ENCODE peak calls at places on chromosomes 6 and 20, in six cellular contexts. O is cardiac fibroblast, D is OCI-LY7, W is right lobe of liver, G is PC-3, Y is fibroblast of lung. J is an unnamed sample.

GRCh38 chr20:37256286-37256685 is 5.3 kb downstream of the GHRH start:
- DNase-seq in O (no peak), D (no peak), W (no peak), G (no peak), Y (no peak), J (no peak)

GRCh38 chr20:61487346-61488022 is 235.4 kb downstream of the CDH4 start:
- DNase-seq in O (no peak), D (no peak), W (no peak), G (no peak), Y (peak), J (no peak)

GRCh38 chr20:62453186-62453808 is 22.5 kb downstream of the GATA5 start:
- DNase-seq in O (no peak), D (no peak), W (no peak), G (no peak), Y (no peak), J (no peak)

GRCh38 chr20:64232794-64233193 is 22.8 kb upstream of the PCMTD2 start:
- DNase-seq in O (no peak), D (no peak), W (no peak), G (peak), Y (no peak), J (no peak)

GRCh38 chr6:56808871-56809359 is 146.0 kb upstream of the BEND6 start:
- DNase-seq in O (no peak), D (no peak), W (no peak), G (peak), Y (no peak), J (peak)

GRCh38 chr20:4894409-4894808 is 106.9 kb downstream of the SLC23A2 start:
- DNase-seq in O (no peak), D (no peak), W (no peak), G (no peak), Y (no peak), J (no peak)

GRCh38 chr6:93829009-93829408 is 409.6 kb upstream of the EPHA7 start:
- DNase-seq in O (no peak), D (no peak), W (no peak), G (no peak), Y (no peak), J (no peak)

GRCh38 chr6:157116420-157116819 is 206.9 kb downstream of the TMEM242 start:
- DNase-seq in O (no peak), D (no peak), W (no peak), G (no peak), Y (no peak), J (no peak)

GRCh38 chr6:45791181-45791580 is 224.5 kb downstream of the CLIC5 start:
- DNase-seq in O (peak), D (no peak), W (no peak), G (no peak), Y (peak), J (no peak)

GRCh38 chr6:15429146-15430110 is 183.6 kb downstream of the JARID2 start:
- DNase-seq in O (peak), D (no peak), W (no peak), G (no peak), Y (peak), J (no peak)

GRCh38 chr6:126167726-126168125 is 172.2 kb upstream of the CENPW start:
- DNase-seq in O (no peak), D (no peak), W (no peak), G (no peak), Y (peak), J (no peak)

GRCh38 chr20:63191400-63191799 is 24.5 kb downstream of the YTHDF1 start:
- DNase-seq in O (no peak), D (no peak), W (no peak), G (peak), Y (no peak), J (peak)

GRCh38 chr6:110039996-110040383 is 61.9 kb downstream of the GPR6 start:
- DNase-seq in O (peak), D (peak), W (no peak), G (peak), Y (peak), J (peak)

GRCh38 chr6:106421491-106421890 is 61.0 kb downstream of the CRYBG1 start:
- DNase-seq in O (peak), D (no peak), W (no peak), G (peak), Y (no peak), J (no peak)

GRCh38 chr20:3733119-3733995 is 872 bp downstream of the HSPA12B start:
- DNase-seq in O (no peak), D (no peak), W (no peak), G (no peak), Y (no peak), J (no peak)

GRCh38 chr6:34152042-34152524 is 6.2 kb upstream of the GRM4 start:
- DNase-seq in O (no peak), D (no peak), W (no peak), G (no peak), Y (no peak), J (no peak)

GRCh38 chr6:34152806-34153565 is 7.1 kb upstream of the GRM4 start:
- DNase-seq in O (no peak), D (no peak), W (no peak), G (no peak), Y (no peak), J (no peak)

GRCh38 chr6:34155471-34156300 is 9.8 kb upstream of the GRM4 start:
- DNase-seq in O (no peak), D (no peak), W (no peak), G (no peak), Y (no peak), J (no peak)

GRCh38 chr6:34157236-34157830 is 11.4 kb upstream of the GRM4 start:
- DNase-seq in O (no peak), D (no peak), W (no peak), G (no peak), Y (no peak), J (no peak)

DNA sequence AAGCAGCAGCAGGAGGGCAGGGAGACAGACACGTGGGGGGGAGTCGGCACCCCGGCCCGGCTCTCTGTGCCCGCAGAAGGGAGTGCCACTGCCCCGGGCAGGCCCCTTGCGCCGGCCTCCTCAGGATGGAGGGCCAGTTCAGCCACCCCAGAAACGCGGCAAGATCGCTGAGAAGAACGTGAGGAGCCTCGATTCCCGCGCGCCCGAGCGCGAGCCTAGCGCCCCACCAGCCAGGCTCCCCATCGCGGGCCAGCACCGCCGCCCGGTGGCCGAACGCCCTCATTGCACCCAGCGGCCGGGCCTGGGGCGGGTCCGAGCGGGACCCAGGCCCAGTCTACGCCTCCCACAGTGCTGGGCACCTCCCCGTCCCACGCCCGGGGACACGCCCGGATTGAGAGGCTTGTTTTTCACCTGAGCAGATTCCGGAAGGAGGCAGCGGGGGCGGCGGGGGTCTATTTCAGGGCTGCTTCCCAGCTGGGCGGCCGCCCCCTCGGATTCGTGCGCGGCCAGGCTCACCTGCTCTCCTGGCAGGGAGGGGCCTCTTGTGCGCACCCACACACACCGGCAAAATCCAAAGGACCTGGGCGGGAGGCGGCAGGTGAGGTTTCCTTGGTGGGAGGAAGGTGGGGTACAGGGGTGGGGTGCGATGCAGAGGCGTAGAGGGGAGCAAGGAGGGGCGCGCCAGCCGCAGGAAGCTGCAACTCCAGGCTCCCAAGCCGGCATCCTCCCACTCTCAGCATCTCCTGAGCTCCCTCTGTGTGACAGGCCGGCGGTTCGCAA is 9.0 kb upstream of the GRM4 start:
- DNase-seq in O (peak), D (peak), W (no peak), G (peak), Y (peak), J (peak)
- TF ChIP-seq CTCF in O (peak), D (peak), W (peak), G (peak), Y (peak), J (peak)

GRCh38 chr6:4624726-4625125 is 151.5 kb upstream of the CDYL start:
- DNase-seq in O (no peak), D (no peak), W (no peak), G (no peak), Y (no peak), J (no peak)

GRCh38 chr6:4620284-4621228 is 155.6 kb upstream of the CDYL start:
- DNase-seq in O (no peak), D (no peak), W (no peak), G (peak), Y (no peak), J (no peak)

GRCh38 chr6:4625557-4625956 is 150.6 kb upstream of the CDYL start:
- DNase-seq in O (no peak), D (no peak), W (no peak), G (no peak), Y (no peak), J (no peak)
- TF ChIP-seq CTCF in O (no peak), D (no peak), W (no peak), G (no peak), Y (no peak), J (no peak)

GRCh38 chr6:160261991-160262718 is 3.5 kb upstream of the SLC22A2 start:
- DNase-seq in O (peak), D (no peak), W (no peak), G (no peak), Y (no peak), J (no peak)
- TF ChIP-seq CTCF in O (peak), D (no peak), W (no peak), G (no peak), Y (no peak), J (no peak)

GRCh38 chr20:16434087-16434664 is 139.1 kb downstream of the KIF16B start:
- DNase-seq in O (peak), D (peak), W (no peak), G (peak), Y (peak), J (peak)
- TF ChIP-seq CTCF in O (peak), D (peak), W (peak), G (peak), Y (peak), J (peak)

DNA sequence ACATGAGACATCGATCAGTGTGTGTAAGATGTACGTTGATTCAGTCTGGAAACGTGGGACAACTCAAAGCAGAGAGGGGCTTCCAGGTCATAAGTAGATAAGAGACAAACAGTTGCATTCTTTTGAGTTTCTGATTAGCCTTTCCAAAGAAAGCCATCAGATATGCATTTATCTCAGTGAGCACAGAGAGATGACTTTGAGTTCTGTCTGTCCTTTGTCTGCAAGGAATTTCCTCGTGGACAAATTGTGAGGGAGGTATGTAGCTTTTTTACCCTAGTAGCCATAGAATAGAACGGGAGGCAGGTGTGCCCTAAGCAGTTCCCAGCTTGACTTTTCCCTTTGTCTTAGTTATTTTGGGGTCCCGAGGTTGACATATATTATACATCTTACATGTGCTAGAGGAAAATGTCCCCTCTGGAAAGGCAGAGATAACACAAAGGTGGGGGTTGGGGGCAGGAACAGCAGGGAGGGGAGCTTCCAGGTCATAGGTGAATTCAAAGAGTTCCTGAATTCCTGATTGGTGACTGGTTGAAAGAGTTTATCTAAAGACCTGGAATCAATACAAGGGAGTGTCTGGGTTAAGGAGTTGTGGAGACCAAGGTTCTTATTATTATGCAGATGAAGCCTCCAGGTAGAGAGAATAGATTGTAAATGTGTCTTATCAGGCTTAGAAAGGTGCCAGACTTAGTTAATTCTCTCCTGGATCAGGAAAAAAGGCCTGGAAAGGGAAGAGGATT is 237.0 kb downstream of the NFATC2 start:
- DNase-seq in O (no peak), D (no peak), W (no peak), G (no peak), Y (no peak), J (no peak)
- TF ChIP-seq CTCF in O (no peak), D (no peak), W (no peak), G (no peak), Y (no peak), J (no peak)

GRCh38 chr6:97626586-97627441 is 343.8 kb upstream of the MMS22L start:
- DNase-seq in O (no peak), D (peak), W (no peak), G (no peak), Y (peak), J (no peak)
- TF ChIP-seq CTCF in O (no peak), D (no peak), W (no peak), G (no peak), Y (no peak), J (no peak)

DNA sequence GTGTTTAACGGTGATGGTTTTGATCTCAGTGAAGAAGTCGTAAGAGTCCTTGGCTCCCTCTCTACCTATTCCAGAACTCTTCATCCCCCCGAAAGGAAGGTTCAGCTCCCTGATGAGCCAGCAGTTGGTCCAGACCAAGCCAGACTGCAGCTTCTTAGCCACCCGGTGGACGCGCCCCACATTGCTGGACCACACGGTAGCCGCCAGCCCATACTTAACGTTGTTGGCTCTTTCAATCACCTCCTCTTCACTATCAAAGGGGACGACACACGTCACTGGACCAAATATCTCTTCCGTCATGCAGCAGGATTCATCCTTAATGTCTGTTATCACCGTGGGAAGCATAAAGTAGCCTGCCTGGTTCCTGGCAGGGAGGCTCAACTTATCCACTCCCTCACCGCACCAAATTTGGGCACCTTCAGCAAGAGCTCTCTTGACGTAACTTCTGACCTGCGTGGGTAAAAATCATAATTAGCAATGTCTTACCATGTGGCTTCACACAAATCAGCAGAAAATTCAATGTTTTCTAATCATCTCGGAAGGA is 31.4 kb downstream of the ALDH8A1 start:
- DNase-seq in O (peak), D (no peak), W (no peak), G (no peak), Y (no peak), J (no peak)
- TF ChIP-seq CTCF in O (no peak), D (no peak), W (no peak), G (no peak), Y (no peak), J (no peak)

DNA sequence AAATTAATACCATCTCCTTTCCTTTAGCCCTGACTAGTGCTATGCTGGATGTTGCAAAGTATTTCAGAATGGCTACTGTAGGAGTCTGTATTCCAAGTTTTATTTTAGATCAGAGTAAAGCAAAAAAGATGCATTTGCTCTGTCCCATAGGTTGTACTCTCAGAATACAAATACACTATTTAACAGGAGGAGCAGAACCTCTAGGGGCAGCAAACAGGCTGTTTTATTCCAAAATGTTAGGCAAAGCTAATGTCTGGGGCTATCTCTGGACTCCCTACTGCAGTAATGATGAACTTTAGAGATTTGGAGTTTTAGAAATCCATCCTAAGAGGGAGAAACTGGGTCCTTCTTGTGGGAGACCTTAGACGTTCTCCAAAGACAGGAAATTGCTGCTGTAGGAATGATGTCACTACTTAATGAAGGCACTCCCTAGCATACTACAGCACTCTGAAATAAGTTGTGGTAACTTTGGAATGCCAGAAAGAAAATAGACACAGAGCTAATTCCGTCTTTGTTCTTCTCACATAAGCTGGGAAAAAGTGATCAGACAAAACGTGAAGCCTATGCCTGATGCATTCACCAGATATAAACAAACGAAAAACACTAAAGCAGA is 392.4 kb upstream of the HS3ST5 start:
- DNase-seq in O (no peak), D (no peak), W (no peak), G (no peak), Y (no peak), J (no peak)
- TF ChIP-seq CTCF in O (no peak), D (peak), W (no peak), G (peak), Y (no peak), J (no peak)

J was measured in RWPE1.